ENCODE peak calls at places on chromosomes 11 and 22, in four cellular contexts. I, W, V and M are unnamed samples.

GRCh38 chr11:116517077-116517476 is 255.7 kb downstream of the BUD13 start:
- DNase-seq in I (no peak), W (no peak), V (no peak), M (no peak)

GRCh38 chr11:130118165-130118564 is 41.4 kb upstream of the ST14 start:
- DNase-seq in I (no peak), W (no peak), V (no peak), M (no peak)

GRCh38 chr11:103528596-103528995 is 419.4 kb downstream of the DYNC2H1 start:
- DNase-seq in I (no peak), W (no peak), V (no peak), M (no peak)

GRCh38 chr11:2930705-2931415 is 1.6 kb upstream of the PHLDA2 start:
- DNase-seq in I (no peak), W (peak), V (peak), M (no peak)

GRCh38 chr11:70566768-70567530 is 168.6 kb downstream of the CTTN start:
- DNase-seq in I (no peak), W (no peak), V (no peak), M (no peak)

GRCh38 chr22:44039566-44040171 is 15.6 kb downstream of the PARVB start:
- DNase-seq in I (no peak), W (no peak), V (no peak), M (no peak)

GRCh38 chr11:125883375-125883774 is 4.1 kb upstream of the HYLS1 start:
- DNase-seq in I (no peak), W (no peak), V (no peak), M (no peak)

GRCh38 chr22:33831207-33831606 is 89.1 kb downstream of the LARGE1 start:
- DNase-seq in I (no peak), W (no peak), V (no peak), M (no peak)

GRCh38 chr11:78562398-78562797 is 12.3 kb downstream of the NARS2 start:
- DNase-seq in I (no peak), W (no peak), V (peak), M (no peak)

GRCh38 chr22:23292453-23293350 is 112.4 kb downstream of the BCR start:
- DNase-seq in I (no peak), W (no peak), V (no peak), M (no peak)

GRCh38 chr11:995752-996420 is 40.6 kb downstream of the MUC6 start:
- DNase-seq in I (no peak), W (peak), V (peak), M (no peak)

GRCh38 chr22:19793656-19794310 is 33.2 kb downstream of the TBX1 start:
- DNase-seq in I (no peak), W (no peak), V (no peak), M (no peak)

GRCh38 chr11:107501713-107502112 is 44.1 kb upstream of the CWF19L2 start:
- DNase-seq in I (no peak), W (no peak), V (no peak), M (no peak)

GRCh38 chr11:78201096-78201495 is 12.4 kb downstream of the USP35 start:
- DNase-seq in I (no peak), W (no peak), V (no peak), M (no peak)

GRCh38 chr22:38866024-38866398 is 6.0 kb downstream of the CBX6 start:
- DNase-seq in I (no peak), W (no peak), V (no peak), M (no peak)

GRCh38 chr22:30816413-30816812 is 121.7 kb downstream of the OSBP2 start:
- DNase-seq in I (no peak), W (no peak), V (no peak), M (no peak)

GRCh38 chr22:40890881-40891280 is 29.0 kb upstream of the DNAJB7 start:
- DNase-seq in I (peak), W (no peak), V (no peak), M (peak)

GRCh38 chr11:44761546-44761961 is 34.8 kb downstream of the TSPAN18 start:
- DNase-seq in I (no peak), W (no peak), V (no peak), M (no peak)

GRCh38 chr11:19869946-19870589 is 157.4 kb downstream of the NAV2 start:
- DNase-seq in I (no peak), W (no peak), V (no peak), M (no peak)

GRCh38 chr22:45878051-45878764 is 98.8 kb downstream of the WNT7B start:
- DNase-seq in I (no peak), W (peak), V (no peak), M (no peak)

GRCh38 chr11:75566763-75567279 is 4.8 kb downstream of the SERPINH1 start:
- DNase-seq in I (no peak), W (no peak), V (no peak), M (no peak)

GRCh38 chr22:43131773-43132501 is 11.3 kb downstream of the MCAT start:
- DNase-seq in I (no peak), W (no peak), V (no peak), M (no peak)

GRCh38 chr11:76096552-76096951 is 109.8 kb downstream of the WNT11 start:
- DNase-seq in I (no peak), W (peak), V (no peak), M (no peak)

GRCh38 chr22:25156736-25157135 is 42.9 kb upstream of the CRYBB3 start:
- DNase-seq in I (no peak), W (no peak), V (no peak), M (no peak)

DNA sequence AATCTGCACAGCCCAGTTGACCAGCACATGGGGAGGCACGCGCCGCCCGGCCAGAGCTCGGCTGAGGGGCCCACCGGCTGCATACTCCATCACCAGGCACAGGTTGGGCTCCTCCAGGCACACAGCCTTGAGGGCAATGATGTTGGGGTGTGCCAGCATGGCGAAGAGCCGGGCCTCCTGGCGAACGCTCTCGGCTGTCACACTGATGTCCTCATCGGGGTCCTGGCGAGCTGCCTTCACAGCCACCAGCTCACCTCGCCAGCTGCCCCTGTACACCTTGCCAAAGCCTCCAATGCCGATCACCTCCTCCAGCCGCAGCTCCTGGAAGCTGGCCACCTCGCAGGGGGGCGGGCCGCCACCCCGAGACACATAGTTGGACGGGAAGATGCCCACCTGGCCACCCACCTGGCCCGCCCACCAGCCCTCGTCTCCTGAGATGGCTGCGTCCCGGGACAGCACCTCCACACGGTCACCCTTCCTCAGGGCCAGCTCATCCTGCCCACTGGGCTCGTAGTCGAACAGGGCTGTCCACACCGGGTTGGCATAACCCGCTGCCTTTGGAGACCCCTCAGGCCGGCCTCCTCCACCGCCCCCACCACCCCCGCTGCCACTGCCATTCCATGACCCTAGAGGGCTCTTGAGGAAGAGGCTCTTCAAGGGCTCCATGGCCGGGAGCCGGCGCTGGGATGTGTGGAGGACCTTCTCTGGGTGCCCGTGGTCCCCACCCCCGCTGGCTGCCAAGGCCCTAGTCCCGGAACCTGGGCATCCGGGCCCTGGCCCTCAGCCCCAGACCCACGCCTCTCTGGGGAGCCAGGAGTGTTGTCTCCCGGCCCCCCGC is 711 bp downstream of the MAP3K11 start:
- DNase-seq in I (no peak), W (no peak), V (no peak), M (no peak)
- TF ChIP-seq CTCF in I (no peak), W (no peak), V (no peak), M (no peak)

GRCh38 chr11:33608386-33608785 is 92.2 kb downstream of the C11orf91 start:
- DNase-seq in I (no peak), W (no peak), V (no peak), M (no peak)

GRCh38 chr11:33606762-33607161 is 93.9 kb downstream of the C11orf91 start:
- DNase-seq in I (no peak), W (no peak), V (no peak), M (no peak)

GRCh38 chr11:33610903-33611302 is 89.7 kb downstream of the C11orf91 start:
- DNase-seq in I (no peak), W (no peak), V (no peak), M (no peak)

GRCh38 chr11:33605703-33606102 is 94.9 kb downstream of the C11orf91 start:
- DNase-seq in I (no peak), W (no peak), V (no peak), M (no peak)
- H3K4me3 ChIP-seq in I (no peak), W (no peak), V (no peak), M (no peak)

GRCh38 chr11:60087239-60087638 is 1.2 kb upstream of the MS4A2 start:
- DNase-seq in I (no peak), W (no peak), V (no peak), M (no peak)
- TF ChIP-seq CTCF in I (no peak), W (no peak), V (no peak), M (no peak)

DNA sequence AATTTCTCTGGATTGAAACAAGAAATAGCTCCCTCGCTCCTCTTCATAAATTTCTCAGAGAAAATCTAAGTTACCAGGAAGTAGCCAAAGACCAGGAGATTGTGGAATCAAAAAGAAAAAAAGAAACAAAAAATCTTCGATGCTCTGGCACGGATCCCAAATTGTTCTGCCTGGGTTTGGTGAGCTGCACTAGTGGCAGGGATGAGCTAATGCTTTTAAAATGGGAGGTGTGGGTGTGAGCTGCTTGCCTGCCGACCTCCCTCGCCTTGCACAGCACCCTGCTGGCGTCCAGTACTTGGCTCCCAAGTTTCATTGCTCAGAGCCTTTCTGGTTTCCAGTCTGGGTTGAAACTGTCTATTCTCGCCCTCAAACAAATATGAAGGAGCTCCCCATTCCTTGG is 2.5 kb downstream of the TIMP3 start:
- DNase-seq in I (no peak), W (no peak), V (peak), M (no peak)
- H3K4me3 ChIP-seq in I (peak), W (no peak), V (peak), M (peak)

GRCh38 chr11:114257621-114258558 is 38.3 kb upstream of the NNMT start:
- DNase-seq in I (no peak), W (peak), V (peak), M (no peak)
- TF ChIP-seq CTCF in I (no peak), W (peak), V (peak), M (no peak)

GRCh38 chr22:37197451-37198289 is 9.6 kb upstream of the C1QTNF6 start:
- DNase-seq in I (no peak), W (peak), V (peak), M (no peak)

GRCh38 chr22:37194750-37195149 is 6.7 kb upstream of the C1QTNF6 start:
- DNase-seq in I (no peak), W (no peak), V (no peak), M (no peak)

GRCh38 chr22:37198290-37199102 is 10.4 kb upstream of the C1QTNF6 start:
- DNase-seq in I (no peak), W (peak), V (peak), M (no peak)

GRCh38 chr22:37195921-37196320 is 7.9 kb upstream of the C1QTNF6 start:
- DNase-seq in I (no peak), W (peak), V (no peak), M (no peak)

DNA sequence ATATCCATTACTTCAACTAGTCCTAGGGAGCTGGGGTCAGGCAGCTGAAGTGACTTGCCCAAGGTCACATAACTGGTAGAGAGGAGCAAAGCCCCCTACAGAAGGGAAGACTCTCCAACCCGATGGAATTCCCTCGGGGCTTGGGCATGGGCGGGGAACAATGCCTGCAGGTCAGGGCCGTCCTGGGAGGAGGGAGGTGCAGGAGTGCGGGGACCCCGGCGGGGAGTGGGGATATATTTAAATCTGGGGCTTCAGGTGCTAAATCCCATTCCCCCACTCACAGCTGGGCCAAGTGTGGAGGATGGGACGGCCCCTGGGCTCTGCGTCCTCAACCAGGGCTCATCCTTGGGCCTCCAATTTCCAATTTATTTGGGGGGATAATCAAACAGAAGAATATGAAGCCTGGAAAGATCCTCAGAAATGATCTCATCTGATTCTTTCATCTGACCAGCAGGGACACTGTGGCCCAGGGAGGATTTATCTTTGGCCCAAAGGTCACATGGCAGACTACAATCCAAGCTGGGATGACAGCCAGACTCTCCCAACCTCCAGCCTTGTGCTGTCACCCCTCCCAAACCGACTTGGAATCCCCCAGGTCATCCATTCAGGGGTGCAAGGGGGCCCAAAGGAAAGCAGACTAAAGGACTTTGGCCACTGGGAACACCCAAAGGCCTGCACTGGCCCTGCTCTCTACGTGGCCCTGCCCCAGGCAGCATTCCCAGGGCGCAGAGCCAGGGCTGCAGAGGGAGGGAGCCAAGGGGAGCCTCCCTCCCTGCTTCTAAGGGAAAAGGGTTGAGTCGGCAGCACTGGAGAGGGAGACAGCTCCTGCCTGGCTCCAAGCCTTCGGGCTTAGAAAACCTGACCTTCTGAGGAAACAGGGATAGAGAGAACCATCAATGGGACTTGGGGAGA is 8.7 kb upstream of the C1QTNF6 start:
- DNase-seq in I (no peak), W (peak), V (peak), M (peak)
- H3K4me3 ChIP-seq in I (no peak), W (no peak), V (no peak), M (no peak)

GRCh38 chr11:10906521-10906920 is 48.7 kb upstream of the ZBED5 start:
- DNase-seq in I (no peak), W (no peak), V (peak), M (no peak)
- TF ChIP-seq CTCF in I (peak), W (no peak), V (peak), M (peak)

GRCh38 chr11:30015725-30016449 is 943 bp downstream of the KCNA4 start:
- DNase-seq in I (no peak), W (no peak), V (no peak), M (no peak)

GRCh38 chr11:30018443-30018842 is 1.6 kb upstream of the KCNA4 start:
- DNase-seq in I (no peak), W (no peak), V (no peak), M (no peak)

GRCh38 chr11:30019481-30019880 is 2.7 kb upstream of the KCNA4 start:
- DNase-seq in I (no peak), W (no peak), V (no peak), M (no peak)

GRCh38 chr11:30017467-30017895 is 651 bp upstream of the KCNA4 start:
- DNase-seq in I (no peak), W (no peak), V (no peak), M (no peak)

DNA sequence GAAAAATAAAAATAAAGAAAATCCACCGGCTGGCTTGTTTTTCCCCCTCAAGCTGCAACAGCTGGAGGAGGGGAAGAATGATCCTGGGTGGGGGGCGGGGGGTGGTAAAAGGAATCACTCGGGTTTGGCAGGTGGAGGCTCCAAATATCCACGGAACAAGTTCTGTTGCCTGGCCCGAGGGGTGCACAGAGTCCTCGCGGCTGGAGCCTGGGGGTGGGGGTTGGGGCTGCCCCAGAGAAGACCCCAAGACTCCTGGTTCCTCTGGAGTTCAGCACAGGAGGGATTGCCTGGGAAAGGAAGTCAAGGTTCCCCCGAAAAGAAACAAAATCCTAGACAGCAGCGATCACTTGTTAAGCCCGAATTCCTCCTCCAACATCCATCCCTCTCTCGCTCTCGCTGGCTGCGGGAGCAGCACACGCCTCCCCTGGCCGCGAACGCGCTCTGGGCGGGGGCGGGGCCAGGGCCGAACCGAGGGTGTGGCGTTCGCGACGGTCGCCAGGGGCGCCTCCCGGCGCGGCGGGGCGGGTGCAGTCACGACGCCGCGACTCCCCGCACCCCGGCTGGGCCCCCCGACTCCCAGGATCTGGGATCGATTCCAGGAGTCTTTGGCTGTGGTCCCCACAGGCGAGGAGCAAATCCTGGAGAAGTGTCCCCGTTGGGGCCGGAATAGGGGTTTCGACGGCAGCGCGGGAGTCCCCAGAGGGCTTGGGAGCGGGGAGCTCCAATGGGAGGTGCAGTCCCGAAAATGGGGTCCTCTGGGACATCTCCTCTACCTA is at the start of gene KCNA4:
- DNase-seq in I (no peak), W (peak), V (no peak), M (no peak)
- H3K4me3 ChIP-seq in I (no peak), W (no peak), V (no peak), M (no peak)

DNA sequence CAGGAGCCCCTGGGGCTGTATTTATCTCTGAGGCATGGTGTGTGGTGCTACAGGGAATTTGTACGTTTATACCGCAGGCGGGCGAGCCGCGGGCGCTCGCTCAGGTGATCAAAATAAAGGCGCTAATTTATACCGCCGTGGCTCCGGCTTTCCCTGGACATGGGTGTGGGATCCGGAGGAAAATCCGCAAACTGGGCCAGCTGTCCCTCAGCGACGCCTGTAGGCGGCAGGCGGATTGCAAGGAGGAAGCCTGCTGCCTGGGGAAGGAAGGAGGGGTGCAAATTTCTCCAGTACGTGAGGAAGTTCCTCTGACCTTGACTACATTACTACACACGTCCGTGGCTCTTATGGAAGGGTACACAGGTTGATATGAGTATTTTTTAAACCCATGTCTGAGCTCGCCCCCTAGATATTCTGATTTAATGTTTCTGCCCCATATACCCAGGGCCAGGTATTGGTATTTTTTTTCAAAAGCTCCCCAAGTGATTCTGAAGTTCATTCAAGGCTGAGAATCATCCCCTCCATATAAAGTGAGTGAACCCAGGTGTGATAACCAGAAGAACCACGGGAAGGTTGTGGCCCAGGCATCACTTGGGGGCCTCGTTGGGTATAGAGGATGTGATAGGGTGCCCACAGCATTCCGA is 2.8 kb downstream of the MYOD1 start:
- DNase-seq in I (no peak), W (no peak), V (peak), M (no peak)
- TF ChIP-seq CTCF in I (peak), W (peak), V (peak), M (peak)

GRCh38 chr11:67268036-67268683 is 1.9 kb downstream of the GRK2 start:
- DNase-seq in I (no peak), W (no peak), V (no peak), M (no peak)
- H3K4me3 ChIP-seq in I (peak), W (peak), V (peak), M (peak)